ENCODE peak calls at places on chromosomes 11 and 22, in eight cellular contexts. F is pancreas, B is uterus, T is ovary, R is transverse colon, P is psoas muscle, A is brain microvascular endothelial cell, G is H9. X is an unnamed sample. For H3K27me3, the result is how much of the 10 kb centered on the place peaks cover.

GRCh38 chr11:7927635-7928034 is 3.4 kb downstream of the OR10A6 start:
- DNase-seq in F (no peak), B (no peak), T (no peak), R (no peak), P (no peak), A (peak), G (no peak), X (no peak)

GRCh38 chr11:117973446-117973922 is 12.7 kb upstream of the IL10RA start:
- DNase-seq in F (no peak), B (no peak), T (no peak), R (no peak), P (no peak), A (no peak), G (no peak), X (no peak)

GRCh38 chr11:92580931-92581330 is 356.3 kb downstream of the FAT3 start:
- DNase-seq in F (no peak), B (no peak), T (no peak), R (no peak), P (no peak), A (no peak), G (no peak), X (no peak)

GRCh38 chr11:117230286-117230961 is 1.4 kb downstream of the PCSK7 start:
- DNase-seq in F (no peak), B (no peak), T (no peak), R (no peak), P (no peak), A (no peak), G (no peak), X (no peak)

GRCh38 chr11:29962243-29962642 is 54.6 kb downstream of the KCNA4 start:
- DNase-seq in F (no peak), B (no peak), T (no peak), R (no peak), P (no peak), A (no peak), G (peak), X (no peak)

GRCh38 chr11:13098067-13098466 is 89.0 kb downstream of the RASSF10 start:
- DNase-seq in F (no peak), B (no peak), T (no peak), R (no peak), P (no peak), A (no peak), G (peak), X (no peak)

GRCh38 chr11:93494341-93494740 is 48.9 kb downstream of the SMCO4 start:
- DNase-seq in F (no peak), B (no peak), T (no peak), R (no peak), P (no peak), A (peak), G (no peak), X (no peak)

GRCh38 chr22:41940853-41941765 is 5.8 kb downstream of the CENPM start:
- DNase-seq in F (peak), B (peak), T (peak), R (peak), P (peak), A (peak), G (peak), X (peak)

GRCh38 chr11:35183526-35183925 is 44.6 kb downstream of the CD44 start:
- DNase-seq in F (no peak), B (no peak), T (no peak), R (no peak), P (no peak), A (no peak), G (no peak), X (no peak)

GRCh38 chr11:84612645-84613044 is 1014.5 kb downstream of the DLG2 start:
- DNase-seq in F (no peak), B (no peak), T (no peak), R (no peak), P (no peak), A (no peak), G (no peak), X (no peak)

GRCh38 chr11:133506023-133506422 is 26.3 kb downstream of the OPCML start:
- DNase-seq in F (no peak), B (no peak), T (no peak), R (no peak), P (no peak), A (no peak), G (no peak), X (no peak)

GRCh38 chr22:45007946-45008852 is 1.6 kb downstream of the PHF21B start:
- DNase-seq in F (no peak), B (peak), T (peak), R (no peak), P (peak), A (no peak), G (peak), X (no peak)

GRCh38 chr11:62004473-62004872 is 37.0 kb upstream of the FTH1 start:
- DNase-seq in F (no peak), B (no peak), T (no peak), R (peak), P (peak), A (peak), G (no peak), X (peak)

GRCh38 chr22:17581056-17581455 is 17.8 kb downstream of the SLC25A18 start:
- DNase-seq in F (no peak), B (no peak), T (no peak), R (no peak), P (no peak), A (no peak), G (no peak), X (no peak)

GRCh38 chr22:19859861-19860510 is 5.3 kb upstream of the GNB1L start:
- DNase-seq in F (no peak), B (no peak), T (no peak), R (no peak), P (no peak), A (no peak), G (no peak), X (no peak)

GRCh38 chr11:64457416-64458010 is 98.6 kb downstream of the RPS6KA4 start:
- DNase-seq in F (no peak), B (no peak), T (no peak), R (no peak), P (no peak), A (no peak), G (no peak), X (no peak)

GRCh38 chr22:50445071-50445879 is 29.6 kb downstream of the SBF1 start:
- DNase-seq in F (no peak), B (no peak), T (no peak), R (no peak), P (peak), A (no peak), G (no peak), X (peak)

GRCh38 chr11:126723665-126724045 is 276.9 kb downstream of the KIRREL3 start:
- DNase-seq in F (no peak), B (no peak), T (no peak), R (no peak), P (no peak), A (no peak), G (no peak), X (no peak)

GRCh38 chr11:16001899-16002426 is 354.4 kb downstream of the SOX6 start:
- DNase-seq in F (no peak), B (no peak), T (no peak), R (peak), P (no peak), A (peak), G (no peak), X (no peak)

GRCh38 chr22:38862375-38863329 is 9.4 kb downstream of the CBX6 start:
- DNase-seq in F (no peak), B (peak), T (peak), R (peak), P (peak), A (no peak), G (peak), X (no peak)

GRCh38 chr22:44424867-44425351 is 73.1 kb downstream of the RTL6 start:
- DNase-seq in F (no peak), B (no peak), T (no peak), R (no peak), P (no peak), A (no peak), G (no peak), X (no peak)

GRCh38 chr11:123719452-123719851 is 22.0 kb downstream of the ZNF202 start:
- DNase-seq in F (no peak), B (no peak), T (no peak), R (no peak), P (no peak), A (peak), G (no peak), X (no peak)

GRCh38 chr22:30206964-30207363 is 39.6 kb downstream of the LIF start:
- DNase-seq in F (peak), B (peak), T (no peak), R (no peak), P (peak), A (peak), G (peak), X (no peak)

GRCh38 chr11:64062185-64063039 is 26.7 kb downstream of the FLRT1 start:
- DNase-seq in F (no peak), B (no peak), T (no peak), R (no peak), P (no peak), A (no peak), G (no peak), X (no peak)

GRCh38 chr11:18050853-18051252 is 4.8 kb upstream of the TPH1 start:
- DNase-seq in F (no peak), B (no peak), T (no peak), R (no peak), P (no peak), A (no peak), G (no peak), X (no peak)

GRCh38 chr11:112962854-112963367 is 1.7 kb downstream of the NCAM1 start:
- DNase-seq in F (no peak), B (peak), T (peak), R (peak), P (peak), A (no peak), G (peak), X (peak)

GRCh38 chr11:134657631-134658030 is 245.6 kb upstream of the B3GAT1 start:
- DNase-seq in F (no peak), B (no peak), T (no peak), R (no peak), P (no peak), A (no peak), G (no peak), X (peak)

GRCh38 chr11:45931739-45932138 is 9.3 kb downstream of the LARGE2 start:
- DNase-seq in F (no peak), B (no peak), T (peak), R (no peak), P (no peak), A (no peak), G (no peak), X (no peak)

GRCh38 chr11:128865490-128865889 is 1.6 kb downstream of the KCNJ1 start:
- DNase-seq in F (no peak), B (no peak), T (no peak), R (no peak), P (no peak), A (no peak), G (no peak), X (no peak)

GRCh38 chr22:25357056-25357455 is 137.6 kb downstream of the CRYBB2 start:
- DNase-seq in F (no peak), B (no peak), T (peak), R (no peak), P (no peak), A (no peak), G (no peak), X (no peak)

GRCh38 chr22:40320687-40321086 is 25.6 kb upstream of the ADSL start:
- DNase-seq in F (no peak), B (no peak), T (no peak), R (no peak), P (no peak), A (no peak), G (no peak), X (no peak)

GRCh38 chr22:50114221-50114981 is 24.6 kb downstream of the MOV10L1 start:
- DNase-seq in F (no peak), B (no peak), T (peak), R (no peak), P (no peak), A (peak), G (no peak), X (no peak)

GRCh38 chr11:110296226-110297081 is at the start of gene RDX:
- DNase-seq in F (peak), B (peak), T (peak), R (peak), P (peak), A (peak), G (peak), X (peak)

DNA sequence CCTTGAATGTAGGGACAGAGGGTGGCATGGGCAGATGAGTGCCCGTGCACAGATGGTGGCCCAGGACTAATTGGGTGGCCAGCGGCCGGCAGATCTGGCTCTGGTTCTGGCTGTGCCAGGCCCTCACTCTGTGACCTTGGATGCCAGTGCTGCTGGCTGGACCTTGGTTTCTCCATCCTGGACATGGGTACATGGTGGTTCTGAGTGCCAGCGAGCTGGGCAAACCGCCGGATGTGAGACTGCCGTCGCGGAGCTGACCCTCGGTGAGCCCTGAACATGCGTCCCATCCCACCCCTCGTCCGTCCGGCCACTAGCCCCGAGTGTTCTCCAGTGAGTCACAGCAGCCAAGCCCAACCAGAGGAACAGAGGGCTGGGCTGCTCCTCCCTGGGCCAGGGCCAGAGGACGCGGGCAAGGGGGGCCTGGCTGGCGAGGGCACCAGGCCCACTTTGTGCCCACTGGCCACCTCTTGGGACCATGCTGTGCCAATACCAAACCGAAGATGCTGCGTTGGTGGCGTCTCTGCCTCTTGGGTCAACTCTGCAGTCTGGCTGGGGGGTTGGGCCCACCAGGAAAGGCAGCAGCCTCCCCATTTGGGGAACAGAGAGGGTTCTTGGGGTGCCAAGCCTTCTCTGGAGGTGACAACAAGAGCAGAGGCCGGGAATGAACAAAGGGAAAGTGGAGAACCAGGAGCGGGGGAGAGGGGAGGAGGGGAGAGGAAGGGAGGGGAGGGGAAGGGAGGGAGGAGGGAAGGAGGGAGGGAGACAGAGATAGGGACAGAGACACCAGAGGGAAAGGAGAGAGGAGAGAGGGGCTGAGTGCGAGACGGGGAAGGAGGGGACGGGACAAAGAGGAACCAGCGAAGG is 10.7 kb downstream of the LSP1 start:
- DNase-seq in F (peak), B (peak), T (peak), R (peak), P (peak), A (peak), G (peak), X (peak)
- H3K27me3 ChIP-seq in F (under half), B (under half), T (under half), R (under half), P (under half), A (under half), G (under half), X (under half)

DNA sequence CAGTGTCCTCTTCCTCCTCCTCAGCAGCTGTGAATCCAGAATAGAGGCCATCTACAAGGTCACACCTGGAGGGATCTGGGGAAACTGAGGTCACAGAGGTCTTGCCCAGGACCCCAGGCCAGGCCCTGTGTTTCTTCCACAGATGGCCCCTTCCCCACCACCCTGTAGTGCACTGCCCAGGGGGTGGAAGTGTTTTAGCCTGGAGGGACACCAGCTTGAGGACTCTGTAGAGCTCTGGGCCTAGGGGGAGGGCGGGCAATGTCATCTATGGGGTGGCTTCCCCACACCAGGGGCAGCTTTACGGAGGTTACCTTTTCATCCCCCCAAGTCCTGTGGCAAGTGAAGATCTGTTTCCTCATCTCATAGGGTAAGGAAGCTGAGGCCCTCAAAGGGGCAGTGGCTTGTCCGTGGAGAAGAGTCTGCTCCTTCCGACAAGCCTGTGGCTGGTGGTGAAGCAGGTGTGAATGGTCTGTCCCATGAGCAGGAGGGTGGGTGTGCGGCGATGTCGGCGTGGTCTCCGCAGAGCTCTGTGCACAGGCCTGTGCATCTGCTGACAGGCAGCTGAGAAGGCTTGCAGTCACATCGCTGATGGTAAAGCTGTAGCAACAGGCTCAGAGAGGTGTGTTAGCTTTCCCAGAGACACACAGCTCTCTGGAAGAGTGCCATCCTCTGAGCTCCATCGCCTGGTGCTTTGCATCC is 74.1 kb upstream of the WNT7B start:
- DNase-seq in F (peak), B (peak), T (peak), R (peak), P (no peak), A (no peak), G (no peak), X (no peak)
- H3K27me3 ChIP-seq in F (under half), B (under half), T (under half), R (under half), P (under half), A (under half), G (under half), X (under half)

GRCh38 chr22:22345781-22346180 is 101.2 kb downstream of the VPREB1 start:
- DNase-seq in F (no peak), B (no peak), T (no peak), R (no peak), P (no peak), A (no peak), G (no peak), X (no peak)
- H3K27me3 ChIP-seq in F (under half), B (under half), T (under half), R (under half), P (under half), A (under half), G (half or more), X (under half)

GRCh38 chr22:36466258-36466657 is 15.2 kb downstream of the TXN2 start:
- DNase-seq in F (no peak), B (no peak), T (no peak), R (no peak), P (no peak), A (no peak), G (no peak), X (no peak)

GRCh38 chr22:36467042-36467810 is 14.2 kb downstream of the TXN2 start:
- DNase-seq in F (no peak), B (no peak), T (no peak), R (no peak), P (peak), A (peak), G (no peak), X (peak)

GRCh38 chr22:36463783-36464184 is 17.7 kb downstream of the TXN2 start:
- DNase-seq in F (no peak), B (no peak), T (no peak), R (no peak), P (peak), A (no peak), G (no peak), X (peak)

GRCh38 chr22:36464715-36465231 is 16.7 kb downstream of the TXN2 start:
- DNase-seq in F (no peak), B (no peak), T (no peak), R (no peak), P (no peak), A (no peak), G (no peak), X (no peak)

GRCh38 chr22:36465232-36466021 is 16.0 kb downstream of the TXN2 start:
- DNase-seq in F (peak), B (peak), T (peak), R (peak), P (peak), A (peak), G (no peak), X (peak)
- H3K27me3 ChIP-seq in F (under half), B (under half), T (under half), R (under half), P (under half), A (under half), G (under half), X (under half)

DNA sequence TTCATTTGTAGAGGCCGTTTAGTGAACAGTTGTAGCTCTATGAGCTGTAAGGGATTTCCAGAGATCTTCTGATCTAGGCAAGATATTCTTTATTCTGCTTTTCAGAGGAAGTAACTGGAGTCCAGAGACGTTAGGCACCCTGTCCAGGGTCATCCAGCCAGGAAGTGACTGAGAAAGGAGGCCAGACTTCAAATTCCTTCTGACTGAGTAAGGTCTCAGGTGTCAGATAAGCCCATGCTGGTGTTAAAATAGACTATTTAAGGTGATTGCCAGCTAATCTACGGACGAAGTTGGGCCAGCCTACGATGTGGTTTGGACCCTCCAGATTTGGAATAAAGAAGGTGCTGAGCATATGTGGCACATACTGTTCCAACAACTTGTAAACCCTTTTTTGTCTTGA is 54.6 kb downstream of the GRIK4 start:
- DNase-seq in F (no peak), B (no peak), T (no peak), R (no peak), P (no peak), A (peak), G (peak), X (no peak)
- H3K27me3 ChIP-seq in F (under half), B (under half), T (under half), R (half or more), P (under half), A (under half), G (under half), X (under half)

DNA sequence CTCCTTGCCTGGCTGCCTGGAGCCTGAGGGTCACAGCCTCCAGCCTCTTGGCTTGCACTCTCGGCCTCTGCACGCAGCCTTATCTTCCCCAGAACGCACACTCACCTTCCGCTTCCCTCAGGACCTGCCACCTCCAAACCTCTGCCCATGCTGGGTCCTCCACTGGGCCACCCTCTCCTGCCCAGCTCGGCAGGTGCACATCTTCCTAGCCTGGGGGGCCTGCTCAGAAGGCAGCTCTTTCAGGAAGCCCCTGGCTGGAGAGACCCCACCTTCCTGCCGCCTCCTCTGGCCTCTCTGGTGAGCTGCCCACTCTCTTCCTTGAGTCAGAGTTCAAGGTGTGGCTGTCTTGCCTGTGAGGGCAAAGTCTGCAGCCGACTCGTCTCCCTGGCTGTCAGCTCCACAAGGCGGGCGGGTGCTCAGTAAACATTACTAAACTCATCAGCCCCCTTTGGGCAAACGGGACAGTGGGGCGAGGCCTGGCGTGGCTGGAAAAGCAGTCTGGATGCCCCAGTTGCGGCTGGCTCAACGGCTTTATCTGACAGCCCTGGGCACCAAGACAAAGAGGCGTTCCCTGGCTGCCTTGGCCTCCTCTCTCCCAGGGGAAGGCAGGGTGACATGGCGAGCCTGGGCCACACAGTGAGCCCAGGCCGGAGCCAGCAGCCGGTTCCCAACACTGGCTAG is 1.7 kb upstream of the LINC01488 start:
- DNase-seq in F (no peak), B (no peak), T (no peak), R (peak), P (peak), A (no peak), G (no peak), X (peak)
- H3K27me3 ChIP-seq in F (under half), B (under half), T (under half), R (under half), P (under half), A (under half), G (under half), X (under half)

GRCh38 chr22:48982321-48982905 is 845.3 kb downstream of the BRD1 start:
- DNase-seq in F (no peak), B (no peak), T (no peak), R (no peak), P (no peak), A (no peak), G (no peak), X (no peak)
- H3K27me3 ChIP-seq in F (under half), B (under half), T (under half), R (under half), P (under half), A (under half), G (under half), X (under half)

GRCh38 chr22:23228503-23228902 is 48.2 kb downstream of the BCR start:
- DNase-seq in F (no peak), B (no peak), T (no peak), R (no peak), P (no peak), A (no peak), G (no peak), X (no peak)
- H3K27me3 ChIP-seq in F (under half), B (under half), T (under half), R (under half), P (under half), A (under half), G (under half), X (under half)